ENCODE peak calls at places on chromosome X, in nine cellular contexts. U is activated CD8-positive, alpha-beta T cell treated with anti-CD3 and anti-CD28 coated beads, Interleukin-2, amount 10 ng/mL, durations not matched to agents 7 days and 5 days; S is activated naive CD8-positive, alpha-beta T cell treated with anti-CD3 and anti-CD28 coated beads, Interleukin-2, amount 50 U/mL, for 24 hours; L is hepatic stellate cell; R is central memory CD8-positive, alpha-beta T cell; E is stimulated activated CD8-positive, alpha-beta memory T cell treated with anti-CD3 and anti-CD28 coated beads, Interleukin-7, amount 100 ng/mL, for 4 hours; F is GM20000; T is NCI-H526 treated with DMSO at 0.1 percent for 48 hours; J is AG09319. D is an unnamed sample.

GRCh38 chrX:47482065-47482511 is 934 bp downstream of the ZNF41 start:
- DNase-seq in U (no peak), S (no peak), L (no peak), R (no peak), E (no peak), F (no peak), T (no peak), J (no peak), D (no peak)

GRCh38 chrX:135543924-135544323 is 23.5 kb downstream of the INTS6L start:
- DNase-seq in U (peak; percentile 39), S (peak; percentile 22), L (no peak), R (no peak), E (peak; percentile 11), F (peak; percentile 1), T (peak; percentile 0), J (no peak), D (peak; percentile 47)

GRCh38 chrX:97876697-97877407 is 993.1 kb downstream of the RPA4 start:
- DNase-seq in U (no peak), S (no peak), L (no peak), R (no peak), E (no peak), F (no peak), T (no peak), J (no peak), D (no peak)

GRCh38 chrX:155313766-155314165 is 20.6 kb downstream of the CLIC2 start:
- DNase-seq in U (no peak), S (no peak), L (no peak), R (no peak), E (no peak), F (no peak), T (no peak), J (no peak), D (no peak)

GRCh38 chrX:46575991-46576392 is 2.4 kb downstream of the CHST7 start:
- DNase-seq in U (no peak), S (no peak), L (no peak), R (no peak), E (no peak), F (no peak), T (no peak), J (no peak), D (peak; percentile 47)

GRCh38 chrX:131729295-131729694 is 185.4 kb downstream of the OR13H1 start:
- DNase-seq in U (no peak), S (no peak), L (peak; percentile 38), R (no peak), E (peak; percentile 68), F (no peak), T (no peak), J (no peak), D (no peak)

GRCh38 chrX:17735396-17735795 is 1.9 kb upstream of the SCML1 start:
- DNase-seq in U (no peak), S (no peak), L (no peak), R (no peak), E (no peak), F (no peak), T (no peak), J (no peak), D (no peak)

GRCh38 chrX:133402042-133402453 is 13.2 kb downstream of the GPC4 start:
- DNase-seq in U (no peak), S (no peak), L (no peak), R (no peak), E (no peak), F (no peak), T (no peak), J (no peak), D (no peak)

GRCh38 chrX:153794897-153795816 is 689 bp downstream of the SSR4 start:
- DNase-seq in U (peak; percentile 26), S (peak; percentile 16), L (peak; percentile 41), R (no peak), E (no peak), F (no peak), T (no peak), J (no peak), D (no peak)

D was measured in NAMALWA.